ENCODE peak calls at places on chromosomes 16 and 17, in seven cellular contexts. E is stimulated activated naive B cell treated with anti-CD40 and anti-IgM and Interleukin-4, amounts not matched to agents 10 μg/mL and 1 μg/mL and 100 μg/mL, for 72 hours; Y is pancreas; U is stimulated activated effector memory CD8-positive, alpha-beta T cell treated with anti-CD3 and anti-CD28 coated beads, Interleukin-12 subunit alpha, Interleukin-12 subunit beta, amount 100 ng/mL, for 72 hours; F is heart right ventricle; K is aorta; J is Right ventricle myocardium superior. R is an unnamed sample.

GRCh38 chr17:64741038-64741641 is 79.0 kb upstream of the SMURF2 start:
- ATAC-seq in E (peak; percentile 50), Y (no peak), U (no peak), F (peak; percentile 39), K (peak; percentile 67), J (peak; percentile 50), R (no peak)

GRCh38 chr16:75491876-75492275 is 3.4 kb downstream of the CHST6 start:
- ATAC-seq in E (peak; percentile 37), Y (no peak), U (peak; percentile 41), F (no peak), K (no peak), J (no peak), R (no peak)

GRCh38 chr16:69834817-69835477 is 72.8 kb downstream of the WWP2 start:
- ATAC-seq in E (no peak), Y (no peak), U (no peak), F (peak; percentile 59), K (no peak), J (peak; percentile 57), R (no peak)

GRCh38 chr17:77437017-77437416 is 296.2 kb downstream of the SEC14L1 start:
- ATAC-seq in E (no peak), Y (no peak), U (no peak), F (peak; percentile 22), K (no peak), J (peak; percentile 38), R (no peak)

GRCh38 chr16:84928679-84929420 is 82.5 kb downstream of the ZDHHC7 start:
- ATAC-seq in E (no peak), Y (no peak), U (no peak), F (peak; percentile 59), K (peak; percentile 84), J (peak; percentile 65), R (no peak)

GRCh38 chr16:9630985-9631384 is 539.5 kb downstream of the HAPSTR1 start:
- ATAC-seq in E (no peak), Y (no peak), U (no peak), F (no peak), K (no peak), J (no peak), R (no peak)

GRCh38 chr17:66976781-66977201 is 12.3 kb downstream of the CACNG4 start:
- ATAC-seq in E (no peak), Y (no peak), U (no peak), F (peak; percentile 22), K (no peak), J (peak; percentile 26), R (no peak)

GRCh38 chr17:40552806-40553693 is 12.2 kb downstream of the CCR7 start:
- ATAC-seq in E (peak; percentile 7), Y (no peak), U (no peak), F (no peak), K (no peak), J (no peak), R (peak; percentile 1)

GRCh38 chr16:19153876-19154275 is 14.2 kb upstream of the SYT17 start:
- ATAC-seq in E (peak; percentile 56), Y (no peak), U (no peak), F (no peak), K (no peak), J (no peak), R (no peak)

R was measured in stimulated activated memory B cell treated with anti-CD40 and anti-IgM and Interleukin-4, amounts not matched to agents 10 μg/mL and 1 μg/mL and 100 μg/mL, for 72 hours.